ENCODE peak calls at places on chromosomes 16 and 17, in four cellular contexts. One of them, this sample, is unnamed.

GRCh38 chr16:10332301-10332700 is 53.6 kb upstream of the ATF7IP2 start:
- DNase-seq in uterus: no peak
- DNase-seq in SHP77 treated with DMSO at 0.1 percent for 48 hours: no peak
- DNase-seq in stimulated activated CD8-positive, alpha-beta memory T cell treated with anti-CD3 and anti-CD28 coated beads, Interleukin-4, amount 100 ng/mL, for 4 hours: no peak
- DNase-seq in this sample: no peak

GRCh38 chr16:65757064-65757463 is 609.4 kb upstream of the CDH5 start:
- DNase-seq in stimulated activated CD8-positive, alpha-beta memory T cell treated with anti-CD3 and anti-CD28 coated beads, Interleukin-4, amount 100 ng/mL, for 4 hours: no peak
- DNase-seq in uterus: peak; percentile 31
- DNase-seq in SHP77 treated with DMSO at 0.1 percent for 48 hours: no peak
- DNase-seq in this sample: no peak

GRCh38 chr16:89741342-89742014 is 20.1 kb downstream of the ZNF276 start:
- DNase-seq in SHP77 treated with DMSO at 0.1 percent for 48 hours: no peak
- DNase-seq in stimulated activated CD8-positive, alpha-beta memory T cell treated with anti-CD3 and anti-CD28 coated beads, Interleukin-4, amount 100 ng/mL, for 4 hours: no peak
- DNase-seq in uterus: no peak
- DNase-seq in this sample: no peak

GRCh38 chr16:15827299-15827698 is 29.5 kb downstream of the MYH11 start:
- DNase-seq in SHP77 treated with DMSO at 0.1 percent for 48 hours: no peak
- DNase-seq in uterus: no peak
- DNase-seq in stimulated activated CD8-positive, alpha-beta memory T cell treated with anti-CD3 and anti-CD28 coated beads, Interleukin-4, amount 100 ng/mL, for 4 hours: no peak
- DNase-seq in this sample: no peak

GRCh38 chr17:67377727-67378443 is 804 bp downstream of the PITPNC1 start:
- DNase-seq in stimulated activated CD8-positive, alpha-beta memory T cell treated with anti-CD3 and anti-CD28 coated beads, Interleukin-4, amount 100 ng/mL, for 4 hours: no peak
- DNase-seq in SHP77 treated with DMSO at 0.1 percent for 48 hours: no peak
- DNase-seq in uterus: peak; percentile 46
- DNase-seq in this sample: no peak

GRCh38 chr17:57542518-57542917 is 202.6 kb downstream of the CCDC182 start:
- DNase-seq in uterus: no peak
- DNase-seq in stimulated activated CD8-positive, alpha-beta memory T cell treated with anti-CD3 and anti-CD28 coated beads, Interleukin-4, amount 100 ng/mL, for 4 hours: no peak
- DNase-seq in SHP77 treated with DMSO at 0.1 percent for 48 hours: no peak
- DNase-seq in this sample: no peak

GRCh38 chr16:17396762-17397498 is 73.8 kb downstream of the XYLT1 start:
- DNase-seq in uterus: peak; percentile 42
- DNase-seq in stimulated activated CD8-positive, alpha-beta memory T cell treated with anti-CD3 and anti-CD28 coated beads, Interleukin-4, amount 100 ng/mL, for 4 hours: no peak
- DNase-seq in SHP77 treated with DMSO at 0.1 percent for 48 hours: peak; percentile 65
- DNase-seq in this sample: no peak

GRCh38 chr16:15610369-15610871 is 32.5 kb downstream of the MARF1 start:
- DNase-seq in uterus: no peak
- DNase-seq in stimulated activated CD8-positive, alpha-beta memory T cell treated with anti-CD3 and anti-CD28 coated beads, Interleukin-4, amount 100 ng/mL, for 4 hours: no peak
- DNase-seq in SHP77 treated with DMSO at 0.1 percent for 48 hours: no peak
- DNase-seq in this sample: no peak

GRCh38 chr16:86960266-86960665 is 356.9 kb downstream of the C16orf95 start:
- DNase-seq in stimulated activated CD8-positive, alpha-beta memory T cell treated with anti-CD3 and anti-CD28 coated beads, Interleukin-4, amount 100 ng/mL, for 4 hours: no peak
- DNase-seq in SHP77 treated with DMSO at 0.1 percent for 48 hours: no peak
- DNase-seq in uterus: no peak
- DNase-seq in this sample: no peak

GRCh38 chr17:55704412-55704811 is 18.3 kb downstream of the TMEM100 start:
- DNase-seq in SHP77 treated with DMSO at 0.1 percent for 48 hours: no peak
- DNase-seq in stimulated activated CD8-positive, alpha-beta memory T cell treated with anti-CD3 and anti-CD28 coated beads, Interleukin-4, amount 100 ng/mL, for 4 hours: no peak
- DNase-seq in uterus: no peak
- DNase-seq in this sample: no peak

GRCh38 chr17:65020284-65020683 is 36.3 kb downstream of the GNA13 start:
- DNase-seq in uterus: no peak
- DNase-seq in stimulated activated CD8-positive, alpha-beta memory T cell treated with anti-CD3 and anti-CD28 coated beads, Interleukin-4, amount 100 ng/mL, for 4 hours: no peak
- DNase-seq in SHP77 treated with DMSO at 0.1 percent for 48 hours: no peak
- DNase-seq in this sample: no peak

GRCh38 chr16:29811896-29812665 is at the start of gene PRRT2:
- DNase-seq in uterus: peak; percentile 80
- DNase-seq in SHP77 treated with DMSO at 0.1 percent for 48 hours: no peak
- DNase-seq in stimulated activated CD8-positive, alpha-beta memory T cell treated with anti-CD3 and anti-CD28 coated beads, Interleukin-4, amount 100 ng/mL, for 4 hours: no peak
- DNase-seq in this sample: peak; percentile 37

This sample was measured in RKO.